ENCODE peak calls at places on chromosome 20, in six cellular contexts. One of them, this sample, is unnamed.

GRCh38 chr20:45972500-45973183 is 639 bp upstream of the ZNF335 start:
- DNase-seq in esophagus squamous epithelium: no peak
- DNase-seq in thoracic aorta: no peak
- DNase-seq in CD8-positive, alpha-beta memory T cell: no peak
- DNase-seq in IMR-90: no peak
- DNase-seq in choroid plexus epithelial cell: no peak
- DNase-seq in this sample: no peak

GRCh38 chr20:51551186-51551585 is 8.7 kb upstream of the NFATC2 start:
- DNase-seq in esophagus squamous epithelium: no peak
- DNase-seq in thoracic aorta: no peak
- DNase-seq in CD8-positive, alpha-beta memory T cell: no peak
- DNase-seq in IMR-90: no peak
- DNase-seq in choroid plexus epithelial cell: no peak
- DNase-seq in this sample: no peak

GRCh38 chr20:33971147-33971775 is 22.4 kb upstream of the RALY start:
- DNase-seq in esophagus squamous epithelium: no peak
- DNase-seq in thoracic aorta: no peak
- DNase-seq in CD8-positive, alpha-beta memory T cell: no peak
- DNase-seq in IMR-90: no peak
- DNase-seq in choroid plexus epithelial cell: no peak
- DNase-seq in this sample: no peak

GRCh38 chr20:44734938-44735337 is 10.7 kb upstream of the KCNK15 start:
- DNase-seq in esophagus squamous epithelium: no peak
- DNase-seq in thoracic aorta: no peak
- DNase-seq in CD8-positive, alpha-beta memory T cell: no peak
- DNase-seq in IMR-90: peak
- DNase-seq in choroid plexus epithelial cell: peak
- DNase-seq in this sample: no peak

GRCh38 chr20:38299963-38300362 is 4.0 kb upstream of the BPI start:
- DNase-seq in esophagus squamous epithelium: no peak
- DNase-seq in thoracic aorta: no peak
- DNase-seq in CD8-positive, alpha-beta memory T cell: no peak
- DNase-seq in IMR-90: no peak
- DNase-seq in choroid plexus epithelial cell: no peak
- DNase-seq in this sample: no peak

GRCh38 chr20:32333181-32333987 is 24.7 kb upstream of the ASXL1 start:
- DNase-seq in esophagus squamous epithelium: no peak
- DNase-seq in thoracic aorta: no peak
- DNase-seq in CD8-positive, alpha-beta memory T cell: no peak
- DNase-seq in IMR-90: no peak
- DNase-seq in choroid plexus epithelial cell: peak
- DNase-seq in this sample: no peak

GRCh38 chr20:607476-607875 is 2.6 kb downstream of the TCF15 start:
- DNase-seq in esophagus squamous epithelium: no peak
- DNase-seq in thoracic aorta: no peak
- DNase-seq in CD8-positive, alpha-beta memory T cell: no peak
- DNase-seq in IMR-90: no peak
- DNase-seq in choroid plexus epithelial cell: no peak
- DNase-seq in this sample: no peak

GRCh38 chr20:61881416-61881815 is 184.3 kb downstream of the TAF4 start:
- DNase-seq in esophagus squamous epithelium: no peak
- DNase-seq in thoracic aorta: no peak
- DNase-seq in CD8-positive, alpha-beta memory T cell: no peak
- DNase-seq in IMR-90: no peak
- DNase-seq in choroid plexus epithelial cell: no peak
- DNase-seq in this sample: no peak

GRCh38 chr20:33072813-33073212 is 6.6 kb upstream of the BPIFB4 start:
- DNase-seq in esophagus squamous epithelium: no peak
- DNase-seq in thoracic aorta: no peak
- DNase-seq in CD8-positive, alpha-beta memory T cell: no peak
- DNase-seq in IMR-90: no peak
- DNase-seq in choroid plexus epithelial cell: no peak
- DNase-seq in this sample: no peak

GRCh38 chr20:5002077-5002413 is 735 bp upstream of the SLC23A2 start:
- DNase-seq in esophagus squamous epithelium: no peak
- DNase-seq in thoracic aorta: no peak
- DNase-seq in CD8-positive, alpha-beta memory T cell: no peak
- DNase-seq in IMR-90: no peak
- DNase-seq in choroid plexus epithelial cell: no peak
- DNase-seq in this sample: no peak

GRCh38 chr20:17685168-17685567 is 3.1 kb upstream of the RRBP1 start:
- DNase-seq in esophagus squamous epithelium: no peak
- DNase-seq in thoracic aorta: no peak
- DNase-seq in CD8-positive, alpha-beta memory T cell: no peak
- DNase-seq in IMR-90: no peak
- DNase-seq in choroid plexus epithelial cell: no peak
- DNase-seq in this sample: no peak

GRCh38 chr20:58457083-58457680 is 58.0 kb downstream of the APCDD1L start:
- DNase-seq in esophagus squamous epithelium: no peak
- DNase-seq in thoracic aorta: no peak
- DNase-seq in CD8-positive, alpha-beta memory T cell: no peak
- DNase-seq in IMR-90: peak
- DNase-seq in choroid plexus epithelial cell: peak
- DNase-seq in this sample: no peak

GRCh38 chr20:35716330-35716729 is 17.1 kb downstream of the ROMO1 start:
- DNase-seq in esophagus squamous epithelium: no peak
- DNase-seq in thoracic aorta: no peak
- DNase-seq in CD8-positive, alpha-beta memory T cell: no peak
- DNase-seq in IMR-90: no peak
- DNase-seq in choroid plexus epithelial cell: no peak
- DNase-seq in this sample: no peak

GRCh38 chr20:37729452-37729851 is 35.6 kb downstream of the CTNNBL1 start:
- DNase-seq in esophagus squamous epithelium: no peak
- DNase-seq in thoracic aorta: no peak
- DNase-seq in CD8-positive, alpha-beta memory T cell: no peak
- DNase-seq in IMR-90: no peak
- DNase-seq in choroid plexus epithelial cell: no peak
- DNase-seq in this sample: no peak

GRCh38 chr20:21191839-21192238 is 66.0 kb downstream of the KIZ start:
- DNase-seq in esophagus squamous epithelium: no peak
- DNase-seq in thoracic aorta: no peak
- DNase-seq in CD8-positive, alpha-beta memory T cell: no peak
- DNase-seq in IMR-90: no peak
- DNase-seq in choroid plexus epithelial cell: peak
- DNase-seq in this sample: no peak

GRCh38 chr20:55160996-55161395 is 685.6 kb downstream of the DOK5 start:
- DNase-seq in esophagus squamous epithelium: no peak
- DNase-seq in thoracic aorta: no peak
- DNase-seq in CD8-positive, alpha-beta memory T cell: no peak
- DNase-seq in IMR-90: no peak
- DNase-seq in choroid plexus epithelial cell: no peak
- DNase-seq in this sample: no peak

GRCh38 chr20:19673575-19673974 is 84.5 kb upstream of the RIN2 start:
- DNase-seq in esophagus squamous epithelium: no peak
- DNase-seq in thoracic aorta: no peak
- DNase-seq in CD8-positive, alpha-beta memory T cell: no peak
- DNase-seq in IMR-90: no peak
- DNase-seq in choroid plexus epithelial cell: no peak
- DNase-seq in this sample: no peak

GRCh38 chr20:19672498-19672897 is 85.6 kb upstream of the RIN2 start:
- DNase-seq in esophagus squamous epithelium: no peak
- DNase-seq in thoracic aorta: no peak
- DNase-seq in CD8-positive, alpha-beta memory T cell: no peak
- DNase-seq in IMR-90: no peak
- DNase-seq in choroid plexus epithelial cell: no peak
- DNase-seq in this sample: no peak

GRCh38 chr20:19679931-19680330 is 78.1 kb upstream of the RIN2 start:
- DNase-seq in esophagus squamous epithelium: no peak
- DNase-seq in thoracic aorta: no peak
- DNase-seq in CD8-positive, alpha-beta memory T cell: no peak
- DNase-seq in IMR-90: no peak
- DNase-seq in choroid plexus epithelial cell: no peak
- DNase-seq in this sample: no peak

GRCh38 chr20:19670829-19671228 is 87.2 kb upstream of the RIN2 start:
- DNase-seq in esophagus squamous epithelium: no peak
- DNase-seq in thoracic aorta: no peak
- DNase-seq in CD8-positive, alpha-beta memory T cell: no peak
- DNase-seq in IMR-90: no peak
- DNase-seq in choroid plexus epithelial cell: no peak
- DNase-seq in this sample: no peak

GRCh38 chr20:19676202-19676601 is 81.9 kb upstream of the RIN2 start:
- DNase-seq in esophagus squamous epithelium: no peak
- DNase-seq in thoracic aorta: no peak
- DNase-seq in CD8-positive, alpha-beta memory T cell: no peak
- DNase-seq in IMR-90: no peak
- DNase-seq in choroid plexus epithelial cell: no peak
- DNase-seq in this sample: no peak
- H3K4me3 ChIP-seq in esophagus squamous epithelium: no peak
- H3K4me3 ChIP-seq in thoracic aorta: no peak
- H3K4me3 ChIP-seq in CD8-positive, alpha-beta memory T cell: no peak
- H3K4me3 ChIP-seq in IMR-90: no peak
- H3K4me3 ChIP-seq in choroid plexus epithelial cell: no peak
- H3K4me3 ChIP-seq in this sample: no peak

GRCh38 chr20:54151511-54152226 is 22.1 kb downstream of the CYP24A1 start:
- DNase-seq in esophagus squamous epithelium: no peak
- DNase-seq in thoracic aorta: no peak
- DNase-seq in CD8-positive, alpha-beta memory T cell: no peak
- DNase-seq in IMR-90: no peak
- DNase-seq in choroid plexus epithelial cell: no peak
- DNase-seq in this sample: no peak
- H3K4me3 ChIP-seq in esophagus squamous epithelium: no peak
- H3K4me3 ChIP-seq in thoracic aorta: no peak
- H3K4me3 ChIP-seq in CD8-positive, alpha-beta memory T cell: no peak
- H3K4me3 ChIP-seq in IMR-90: no peak
- H3K4me3 ChIP-seq in choroid plexus epithelial cell: no peak
- H3K4me3 ChIP-seq in this sample: no peak

GRCh38 chr20:15584507-15584906 is 988.7 kb downstream of the KIF16B start:
- DNase-seq in esophagus squamous epithelium: no peak
- DNase-seq in thoracic aorta: no peak
- DNase-seq in CD8-positive, alpha-beta memory T cell: no peak
- DNase-seq in IMR-90: no peak
- DNase-seq in choroid plexus epithelial cell: no peak
- DNase-seq in this sample: no peak
- H3K4me3 ChIP-seq in esophagus squamous epithelium: no peak
- H3K4me3 ChIP-seq in thoracic aorta: no peak
- H3K4me3 ChIP-seq in CD8-positive, alpha-beta memory T cell: no peak
- H3K4me3 ChIP-seq in IMR-90: no peak
- H3K4me3 ChIP-seq in choroid plexus epithelial cell: no peak
- H3K4me3 ChIP-seq in this sample: no peak

DNA sequence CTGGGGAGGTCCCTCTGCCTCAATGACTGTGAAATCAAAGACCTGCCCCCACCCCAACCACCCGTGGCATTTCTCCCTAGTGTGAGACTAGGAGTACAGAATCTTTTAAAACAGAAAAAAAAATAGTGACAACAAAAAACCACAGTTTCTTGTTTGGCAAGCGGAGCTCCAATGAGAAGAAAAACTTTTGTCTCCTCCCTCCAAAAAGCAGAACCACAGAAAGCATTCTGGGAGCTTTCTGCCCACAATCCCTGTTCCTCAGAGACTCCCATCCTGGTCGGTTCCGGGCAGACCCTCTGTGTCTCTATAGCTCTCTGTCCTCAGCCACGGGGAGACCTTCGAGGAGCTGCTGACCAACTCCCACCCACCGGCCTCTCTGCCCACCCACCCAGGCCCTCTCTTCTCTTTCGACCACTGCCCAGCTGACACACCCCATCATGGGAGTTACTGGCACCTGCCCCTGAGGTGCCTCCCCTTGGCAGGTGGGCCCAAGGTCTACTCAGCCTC is 4.9 kb downstream of the PREX1 start:
- DNase-seq in esophagus squamous epithelium: no peak
- DNase-seq in thoracic aorta: no peak
- DNase-seq in CD8-positive, alpha-beta memory T cell: no peak
- DNase-seq in IMR-90: no peak
- DNase-seq in choroid plexus epithelial cell: no peak
- DNase-seq in this sample: no peak
- H3K4me3 ChIP-seq in esophagus squamous epithelium: no peak
- H3K4me3 ChIP-seq in thoracic aorta: peak
- H3K4me3 ChIP-seq in CD8-positive, alpha-beta memory T cell: peak
- H3K4me3 ChIP-seq in IMR-90: no peak
- H3K4me3 ChIP-seq in choroid plexus epithelial cell: no peak
- H3K4me3 ChIP-seq in this sample: no peak